ENCODE peak calls at places on chromosomes 11 and 22, in nine cellular contexts. Q, J, N, K, A, D, V, H and I are unnamed samples.

GRCh38 chr11:10490398-10491232 is 35.6 kb downstream of the AMPD3 start:
- DNase-seq in V (peak), K (peak), D (peak), N (peak), J (peak), H (peak), A (peak), Q (no peak), I (peak)

GRCh38 chr11:2265396-2265795 is 5.0 kb downstream of the ASCL2 start:
- DNase-seq in J (no peak), N (peak), K (peak), Q (no peak), H (no peak), V (no peak), D (no peak), A (no peak), I (no peak)

GRCh38 chr22:24950272-24950902 is 2.1 kb upstream of the KIAA1671 start:
- DNase-seq in K (no peak), V (no peak), A (no peak), Q (peak), J (no peak), N (no peak), H (no peak), D (no peak), I (no peak)

GRCh38 chr22:35649026-35649553 is 844 bp downstream of the APOL6 start:
- DNase-seq in H (no peak), J (no peak), N (no peak), A (no peak), K (no peak), Q (no peak), V (no peak), D (no peak), I (no peak)

GRCh38 chr22:21947040-21948014 is 5.3 kb downstream of the PPM1F start:
- DNase-seq in J (no peak), K (no peak), Q (peak), D (no peak), H (no peak), A (no peak), V (no peak), N (peak), I (peak)

GRCh38 chr11:21552910-21553309 is 640.0 kb upstream of the ANO5 start:
- DNase-seq in J (no peak), Q (no peak), V (no peak), N (no peak), A (no peak), K (no peak), D (no peak), H (no peak), I (no peak)

GRCh38 chr11:123976770-123977560 is 616 bp downstream of the OR10S1 start:
- DNase-seq in J (no peak), V (no peak), A (no peak), D (no peak), H (no peak), N (no peak), Q (no peak), K (no peak), I (no peak)

GRCh38 chr22:49812838-49813237 is 14.8 kb downstream of the BRD1 start:
- DNase-seq in Q (no peak), K (no peak), N (no peak), A (no peak), J (peak), V (no peak), H (peak), D (no peak), I (no peak)

GRCh38 chr11:83847635-83848034 is 561.5 kb upstream of the CCDC90B start:
- DNase-seq in V (no peak), D (no peak), A (no peak), K (no peak), H (no peak), Q (no peak), N (no peak), J (no peak), I (no peak)

GRCh38 chr11:76706667-76707066 is 36.1 kb upstream of the LRRC32 start:
- DNase-seq in V (no peak), J (no peak), D (no peak), Q (no peak), A (no peak), H (no peak), K (no peak), N (no peak), I (no peak)

GRCh38 chr22:35605787-35606492 is 11.2 kb downstream of the MB start:
- DNase-seq in N (no peak), J (no peak), H (no peak), D (no peak), K (no peak), Q (no peak), V (no peak), A (no peak), I (no peak)

GRCh38 chr11:95705485-95706124 is 84.0 kb downstream of the FAM76B start:
- DNase-seq in A (peak), J (peak), V (peak), K (peak), H (peak), N (peak), Q (peak), D (peak), I (peak)

GRCh38 chr11:57900315-57900714 is 123.4 kb upstream of the OR9Q1 start:
- DNase-seq in V (no peak), H (no peak), J (no peak), N (no peak), Q (no peak), A (no peak), K (no peak), D (no peak), I (no peak)

GRCh38 chr11:64535811-64536210 is 55.2 kb upstream of the SLC22A12 start:
- DNase-seq in A (no peak), D (no peak), J (no peak), H (no peak), K (no peak), Q (no peak), V (no peak), N (no peak), I (no peak)

GRCh38 chr22:17434856-17435255 is 65.6 kb downstream of the CECR2 start:
- DNase-seq in Q (no peak), D (no peak), V (no peak), N (no peak), A (no peak), J (no peak), H (no peak), K (no peak), I (no peak)

GRCh38 chr11:69270929-69271328 is 23.0 kb upstream of the MYEOV start:
- DNase-seq in H (no peak), N (no peak), A (no peak), K (no peak), V (no peak), J (no peak), D (no peak), Q (no peak), I (no peak)

GRCh38 chr22:35905894-35906293 is 122.7 kb downstream of the RBFOX2 start:
- DNase-seq in A (no peak), H (no peak), Q (no peak), D (no peak), K (no peak), V (no peak), N (no peak), J (no peak), I (no peak)

GRCh38 chr11:120208777-120209176 is 2.1 kb upstream of the OAF start:
- DNase-seq in Q (no peak), D (peak), K (peak), A (peak), H (peak), V (peak), N (peak), J (peak), I (no peak)

GRCh38 chr11:113141010-113141409 is 173.4 kb upstream of the TTC12 start:
- DNase-seq in H (no peak), K (no peak), V (no peak), D (no peak), N (no peak), J (no peak), A (no peak), Q (no peak), I (no peak)

GRCh38 chr22:48498526-48499331 is 1328.9 kb downstream of the BRD1 start:
- DNase-seq in D (no peak), A (no peak), N (no peak), Q (no peak), V (no peak), K (no peak), H (no peak), J (no peak), I (no peak)

GRCh38 chr11:88410636-88411035 is 73.1 kb upstream of the CTSC start:
- DNase-seq in K (no peak), V (no peak), J (no peak), H (no peak), N (no peak), D (no peak), A (no peak), Q (no peak), I (no peak)

DNA sequence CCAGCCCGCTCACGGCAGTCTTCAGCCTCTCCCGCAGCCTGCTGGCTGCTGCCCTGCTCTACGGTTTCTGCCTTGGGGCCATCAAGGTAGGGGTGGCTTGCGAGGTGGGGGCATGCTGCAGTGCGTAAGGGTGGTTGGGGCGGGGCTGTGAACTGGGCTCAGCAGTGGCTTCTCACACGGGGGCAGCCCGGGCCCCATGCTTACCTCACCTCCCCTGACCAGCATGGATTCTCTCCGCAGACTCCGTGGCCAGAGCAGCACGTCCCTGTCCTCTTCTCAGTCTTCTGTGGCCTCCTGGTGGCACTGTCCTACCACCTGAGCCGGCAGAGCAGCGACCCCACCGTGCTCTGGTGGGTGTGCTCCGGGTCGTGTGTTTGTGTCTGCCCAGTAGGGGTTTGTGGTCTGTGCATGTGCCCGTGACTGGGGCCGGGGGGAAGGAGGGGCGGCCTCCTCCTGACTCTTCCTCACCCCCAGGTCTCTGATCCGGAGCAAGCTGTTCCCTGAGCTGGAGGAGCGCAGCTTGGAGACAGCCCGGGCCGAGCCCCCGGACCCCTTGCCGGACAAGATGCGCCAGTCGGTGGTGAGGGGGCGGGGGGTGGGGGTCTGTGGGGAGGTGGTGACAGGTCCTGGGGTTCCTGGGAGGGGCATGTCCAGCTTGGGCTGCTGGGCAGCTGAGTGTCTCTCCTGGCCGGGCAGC is 9.5 kb downstream of the PCNX3 start:
- DNase-seq in J (no peak), A (no peak), H (no peak), N (no peak), D (no peak), V (no peak), K (no peak), Q (no peak), I (no peak)
- TF ChIP-seq POLR2A in J (no peak), A (no peak), H (no peak), N (no peak), D (no peak), V (no peak), K (no peak), Q (no peak), I (no peak)

DNA sequence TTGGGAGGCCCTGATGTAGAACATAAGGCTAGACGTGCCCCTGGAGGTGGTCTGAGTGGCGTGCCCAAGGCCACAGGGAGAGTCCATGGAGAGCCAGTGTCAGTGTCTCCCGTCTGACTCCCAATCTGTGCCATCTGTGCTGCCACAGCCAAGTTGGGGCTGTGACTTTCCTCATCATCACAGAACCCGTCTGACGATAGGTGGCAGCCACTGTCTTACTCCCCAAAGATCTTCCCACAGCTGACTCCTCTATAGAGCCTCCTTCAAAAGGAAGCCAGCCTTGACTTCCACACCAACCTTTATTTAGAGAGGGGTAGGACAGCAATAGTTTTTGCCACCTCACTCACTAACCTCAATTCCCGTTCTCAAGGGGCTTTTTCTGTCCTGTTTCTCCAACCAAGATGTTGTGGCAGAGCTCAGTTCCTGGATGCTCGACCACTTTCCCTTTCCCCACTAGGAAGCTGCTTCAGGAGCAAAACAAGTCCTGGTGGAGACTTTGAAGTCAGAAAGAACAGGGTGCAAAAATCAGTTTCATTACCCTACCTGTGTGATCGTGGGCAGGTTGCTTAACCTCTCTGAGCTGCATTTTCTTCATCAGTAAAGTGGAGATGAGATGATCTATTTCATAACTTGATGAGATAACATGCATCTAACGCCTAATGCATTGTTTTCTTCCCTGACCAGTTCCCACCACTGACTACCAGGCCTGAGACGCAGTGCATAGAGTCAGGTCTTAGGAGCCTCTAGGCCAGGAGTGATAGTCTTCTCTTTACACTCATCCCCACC is 470.2 kb downstream of the SOX6 start:
- DNase-seq in A (no peak), D (no peak), J (no peak), Q (no peak), N (no peak), H (no peak), V (no peak), K (no peak), I (no peak)
- TF ChIP-seq POLR2A in A (no peak), D (no peak), J (no peak), Q (no peak), N (no peak), H (no peak), V (no peak), K (no peak), I (no peak)

DNA sequence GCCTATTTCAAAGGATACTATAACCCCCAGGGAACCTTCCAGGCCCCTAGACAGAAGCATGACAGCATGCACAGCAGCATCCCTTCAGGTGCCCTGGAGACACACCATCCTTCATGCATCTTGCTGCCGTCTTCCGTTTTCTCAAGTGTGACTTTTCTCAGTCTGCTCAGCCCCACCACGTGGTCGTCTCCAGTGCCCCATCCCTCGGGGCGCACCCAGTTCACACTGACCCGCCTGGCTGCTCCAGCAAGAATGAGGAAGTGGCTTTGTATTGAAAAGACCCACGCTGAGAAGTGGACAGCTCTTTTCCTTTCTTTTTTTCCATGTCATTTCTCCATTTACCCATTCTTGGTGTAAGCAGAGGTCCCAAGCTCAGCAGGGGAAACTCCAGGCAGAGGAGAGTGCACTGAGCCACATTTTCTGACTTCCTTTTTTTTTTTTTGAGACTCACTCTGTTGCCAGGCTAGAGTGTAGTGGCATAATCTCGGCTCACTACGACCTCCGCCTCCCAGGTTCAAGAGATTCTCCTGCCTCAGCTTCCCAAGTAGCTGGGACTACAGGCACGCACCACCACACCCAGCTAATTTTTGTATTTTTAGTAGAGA is 14.5 kb downstream of the SERPINH1 start:
- DNase-seq in J (no peak), H (no peak), A (no peak), D (no peak), N (peak), V (no peak), K (peak), Q (no peak), I (peak)
- TF ChIP-seq POLR2A in J (no peak), H (no peak), A (no peak), D (no peak), N (no peak), V (no peak), K (no peak), Q (no peak), I (no peak)

DNA sequence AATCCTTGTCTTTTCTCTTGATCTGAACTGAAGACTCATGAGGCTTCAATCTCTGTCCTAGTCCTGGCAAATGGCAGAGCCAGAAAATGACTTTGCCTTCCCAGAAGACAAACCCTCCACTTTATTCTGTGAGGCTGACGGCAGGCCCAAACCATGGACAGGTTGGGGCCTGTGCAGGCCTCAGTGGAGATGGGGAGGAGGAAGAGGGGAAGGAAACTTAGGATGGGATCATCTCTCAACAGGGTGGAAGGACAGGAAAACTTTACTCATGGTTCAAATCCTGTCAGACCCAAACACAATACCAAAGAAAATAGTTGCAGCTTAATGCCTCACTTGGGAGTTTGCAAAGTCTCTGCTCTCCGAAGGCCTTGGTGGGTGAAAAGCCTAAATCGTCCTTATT is 9.8 kb downstream of the RPL27A start:
- DNase-seq in Q (no peak), A (no peak), H (no peak), K (no peak), N (no peak), J (no peak), V (no peak), D (no peak), I (no peak)
- TF ChIP-seq POLR2A in Q (peak), A (no peak), H (no peak), K (no peak), N (no peak), J (no peak), V (no peak), D (no peak), I (peak)

DNA sequence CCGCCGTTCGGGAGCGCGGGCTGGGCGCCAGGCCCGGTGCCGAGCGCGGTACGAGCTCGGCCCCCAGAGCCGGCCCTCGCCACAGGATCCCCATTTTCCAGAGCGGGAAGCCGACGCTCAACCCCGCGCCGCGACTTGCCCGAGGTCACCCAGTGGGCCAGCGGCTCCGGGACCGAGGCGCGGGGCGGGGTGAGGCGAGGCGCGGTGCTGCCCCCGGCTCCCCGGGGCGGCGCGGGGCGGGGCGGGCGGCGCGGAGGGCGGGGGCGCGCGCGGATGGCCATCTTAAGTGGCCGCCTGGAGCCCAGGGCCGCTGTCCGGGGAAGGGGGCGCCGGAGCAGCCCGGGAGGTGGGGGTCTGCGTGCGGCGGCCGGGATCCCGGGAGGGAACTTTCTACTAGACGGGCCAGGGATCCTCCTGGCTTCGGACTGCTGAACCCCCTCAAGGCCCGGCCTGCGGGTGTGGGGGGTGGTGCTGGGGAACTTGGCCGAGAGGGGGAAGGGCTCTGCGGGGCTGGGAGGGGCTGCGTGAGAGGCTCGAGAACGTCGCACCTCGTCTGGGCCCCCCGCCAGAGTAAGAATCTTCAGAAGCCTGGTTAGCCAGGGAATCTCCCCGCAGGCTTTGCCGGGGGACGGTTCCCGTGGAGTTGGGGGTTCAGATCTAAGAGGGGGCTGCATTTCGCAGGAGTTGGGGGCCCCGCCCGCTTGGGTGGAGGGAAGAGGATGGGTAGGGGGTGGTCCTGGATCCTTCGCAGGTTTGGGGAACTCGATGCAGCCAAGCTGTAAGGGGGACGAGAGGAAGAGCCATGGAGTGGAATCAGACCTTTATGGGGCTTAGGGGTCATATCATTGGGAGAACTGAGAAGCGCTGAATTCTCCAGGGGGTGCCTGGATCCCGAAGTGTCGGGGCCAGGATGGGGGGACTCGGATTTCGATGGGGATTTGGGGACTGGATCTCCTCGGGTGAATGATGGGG is 666 bp upstream of the INPPL1 start:
- DNase-seq in H (peak), J (peak), K (no peak), D (peak), Q (peak), N (peak), A (no peak), V (no peak), I (peak)
- TF ChIP-seq POLR2A in H (peak), J (no peak), K (no peak), D (peak), Q (no peak), N (peak), A (peak), V (peak), I (no peak)

GRCh38 chr11:34053161-34053686 is 1.7 kb downstream of the CAPRIN1 start:
- DNase-seq in K (peak), J (peak), V (peak), A (peak), Q (peak), N (peak), H (peak), D (peak), I (peak)
- TF ChIP-seq POLR2A in K (no peak), J (peak), V (peak), A (peak), Q (peak), N (peak), H (no peak), D (no peak), I (peak)

GRCh38 chr11:12680246-12680939 is 6.2 kb downstream of the TEAD1 start:
- DNase-seq in V (no peak), Q (peak), H (peak), K (peak), N (peak), A (no peak), J (peak), D (peak), I (peak)
- TF ChIP-seq POLR2A in V (no peak), Q (no peak), H (peak), K (no peak), N (no peak), A (peak), J (no peak), D (peak), I (peak)

GRCh38 chr22:23751441-23751996 is 607 bp upstream of the ZNF70 start:
- DNase-seq in N (peak), J (no peak), H (peak), K (no peak), A (no peak), V (no peak), D (no peak), Q (no peak), I (peak)
- TF ChIP-seq POLR2A in N (no peak), J (no peak), H (no peak), K (no peak), A (peak), V (no peak), D (no peak), Q (peak), I (peak)